ENCODE peak calls at places on chromosomes 6 and 20, in eight cellular contexts. N is posterior cingulate gyrus; M is tibial artery; Z is gastrocnemius medialis; G is GDM1; A is stimulated activated naive CD8-positive, alpha-beta T cell treated with anti-CD3 and anti-CD28 coated beads, Interleukin-15, Interleukin-2, amounts not matched to agents 100 U/mL and 50 U/mL, for 24 hours; C is NCI-H1048; W is mammary epithelial cell. B is an unnamed sample.

GRCh38 chr20:45823949-45824835 is 2.9 kb downstream of the TNNC2 start:
- DNase-seq in Z (peak; percentile 50), A (peak; percentile 56), N (peak; percentile 90), M (peak; percentile 73), W (peak; percentile 37), G (no peak), C (no peak), B (peak; percentile 27)

GRCh38 chr6:137013031-137013430 is 31.7 kb downstream of the IL20RA start:
- DNase-seq in G (no peak), W (peak; percentile 26), N (no peak), Z (no peak), A (no peak), M (no peak), C (no peak), B (peak; percentile 77)

GRCh38 chr6:94270040-94270689 is 850.8 kb upstream of the EPHA7 start:
- DNase-seq in M (no peak), G (no peak), W (no peak), C (no peak), Z (no peak), A (no peak), N (no peak), B (no peak)

GRCh38 chr6:83474309-83474708 is 38.0 kb upstream of the PRSS35 start:
- DNase-seq in C (no peak), W (no peak), N (no peak), Z (peak; percentile 41), G (no peak), M (no peak), A (no peak), B (no peak)

GRCh38 chr6:113630365-113630737 is 226.8 kb upstream of the MARCKS start:
- DNase-seq in M (no peak), C (no peak), W (peak; percentile 73), A (no peak), G (no peak), N (no peak), Z (no peak), B (no peak)

GRCh38 chr6:42720739-42721138 is 1.7 kb downstream of the PRPH2 start:
- DNase-seq in N (peak; percentile 8), G (no peak), C (no peak), W (peak; percentile 56), A (no peak), M (no peak), Z (no peak), B (peak; percentile 66)

GRCh38 chr20:31488171-31488570 is 13.1 kb downstream of the REM1 start:
- DNase-seq in M (no peak), Z (no peak), N (no peak), W (no peak), G (no peak), C (no peak), A (no peak), B (no peak)

GRCh38 chr6:108133594-108134179 is 32.1 kb upstream of the NR2E1 start:
- DNase-seq in N (peak; percentile 90), G (no peak), W (peak; percentile 68), A (peak; percentile 42), M (no peak), Z (no peak), C (no peak), B (peak; percentile 73)